ENCODE peak calls at places on chromosomes 4 and X, in six cellular contexts. R, E, A, X, H and C are unnamed samples.

GRCh38 chr4:85879518-85879917 is 404.6 kb downstream of the ARHGAP24 start:
- DNase-seq in R (no peak), E (no peak), A (no peak), H (no peak), X (no peak), C (no peak)

GRCh38 chrX:71996138-71996537 is 85.5 kb downstream of the NHSL2 start:
- DNase-seq in H (no peak), X (no peak), A (no peak), R (no peak), E (no peak), C (no peak)

GRCh38 chr4:40238008-40238699 is 41.3 kb downstream of the RHOH start:
- DNase-seq in H (no peak), E (no peak), X (no peak), R (no peak), A (no peak), C (no peak)

GRCh38 chr4:106365613-106366012 is 3.0 kb downstream of the GIMD1 start:
- DNase-seq in E (no peak), X (peak), H (no peak), A (peak), R (no peak), C (peak)

GRCh38 chrX:101357166-101357795 is 8.7 kb upstream of the TIMM8A start:
- DNase-seq in X (peak), E (no peak), A (no peak), R (peak), H (no peak), C (no peak)

GRCh38 chr4:111323496-111323895 is 700.6 kb upstream of the PITX2 start:
- DNase-seq in R (no peak), X (peak), E (no peak), H (no peak), A (peak), C (peak)

GRCh38 chrX:122055450-122055849 is 1008.0 kb downstream of the GLUD2 start:
- DNase-seq in E (no peak), H (no peak), R (no peak), A (no peak), X (no peak), C (no peak)

GRCh38 chrX:129529685-129530281 is 6.5 kb upstream of the SMARCA1 start:
- DNase-seq in H (no peak), E (no peak), A (peak), R (no peak), X (peak), C (no peak)

GRCh38 chr4:40822781-40823180 is 73.0 kb downstream of the NSUN7 start:
- DNase-seq in E (no peak), A (no peak), R (no peak), X (no peak), H (no peak), C (no peak)

GRCh38 chr4:62644372-62644771 is 1444.2 kb downstream of the ADGRL3 start:
- DNase-seq in H (no peak), R (peak), E (no peak), X (peak), A (peak), C (no peak)

GRCh38 chrX:135974279-135974856 is 580 bp upstream of the MMGT1 start:
- DNase-seq in R (peak), E (peak), X (peak), H (peak), A (peak), C (peak)

GRCh38 chr4:147078362-147078761 is 132.7 kb upstream of the TTC29 start:
- DNase-seq in X (peak), A (no peak), R (no peak), E (no peak), H (no peak), C (peak)

GRCh38 chr4:133188433-133189175 is 39.5 kb downstream of the PCDH10 start:
- DNase-seq in H (no peak), E (no peak), X (no peak), A (peak), R (no peak), C (no peak)

GRCh38 chr4:15737255-15737654 is 34.4 kb downstream of the BST1 start:
- DNase-seq in A (no peak), X (no peak), E (no peak), R (no peak), H (no peak), C (no peak)

GRCh38 chr4:110275871-110276270 is 77.5 kb upstream of the ELOVL6 start:
- DNase-seq in E (no peak), H (no peak), A (peak), X (no peak), R (no peak), C (peak)

DNA sequence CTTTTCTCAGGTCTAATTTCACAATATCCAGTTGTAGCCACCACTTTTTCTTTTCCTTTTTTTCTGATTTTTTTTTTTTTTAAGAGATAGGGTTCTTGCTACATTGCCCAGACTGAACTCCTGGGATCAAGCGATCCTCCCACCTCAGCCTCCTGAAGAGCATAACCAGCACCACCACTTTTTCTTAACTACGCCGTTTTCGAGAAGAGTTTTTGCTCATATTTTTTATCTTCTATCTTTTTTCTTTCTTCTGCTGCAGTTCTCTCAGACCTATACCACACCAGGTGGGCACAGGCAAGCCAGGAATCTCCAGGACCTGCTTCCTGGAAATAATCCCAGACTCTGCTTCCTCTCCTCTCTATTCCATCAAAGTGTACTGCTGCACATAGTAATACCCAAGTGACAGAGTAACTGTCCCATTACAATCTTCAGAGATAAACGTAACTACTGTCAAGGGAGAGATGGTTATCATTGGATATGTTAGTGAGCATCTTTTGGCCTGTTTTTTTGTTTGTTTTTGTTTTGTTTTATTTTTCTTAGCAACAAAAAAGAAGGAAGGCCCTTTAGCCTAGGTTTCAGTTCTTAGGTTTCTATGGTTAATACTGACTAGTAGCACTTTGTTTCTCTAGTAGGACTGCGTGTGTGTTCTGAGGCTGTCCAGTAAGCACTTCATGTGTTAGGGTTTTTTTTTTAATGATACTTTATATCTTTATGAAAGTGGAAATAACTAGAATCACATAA is 59.2 kb upstream of the TXK start:
- DNase-seq in R (no peak), E (no peak), H (no peak), A (no peak), X (no peak), C (no peak)
- H3K4me3 ChIP-seq in R (no peak), E (no peak), H (no peak), A (no peak), X (no peak), C (no peak)

GRCh38 chrX:1336331-1337143 is at the start of gene IL3RA:
- DNase-seq in H (no peak), R (no peak), A (no peak), E (no peak), X (peak), C (no peak)
- H3K4me3 ChIP-seq in H (peak), R (no peak), A (no peak), E (peak), X (peak), C (peak)

DNA sequence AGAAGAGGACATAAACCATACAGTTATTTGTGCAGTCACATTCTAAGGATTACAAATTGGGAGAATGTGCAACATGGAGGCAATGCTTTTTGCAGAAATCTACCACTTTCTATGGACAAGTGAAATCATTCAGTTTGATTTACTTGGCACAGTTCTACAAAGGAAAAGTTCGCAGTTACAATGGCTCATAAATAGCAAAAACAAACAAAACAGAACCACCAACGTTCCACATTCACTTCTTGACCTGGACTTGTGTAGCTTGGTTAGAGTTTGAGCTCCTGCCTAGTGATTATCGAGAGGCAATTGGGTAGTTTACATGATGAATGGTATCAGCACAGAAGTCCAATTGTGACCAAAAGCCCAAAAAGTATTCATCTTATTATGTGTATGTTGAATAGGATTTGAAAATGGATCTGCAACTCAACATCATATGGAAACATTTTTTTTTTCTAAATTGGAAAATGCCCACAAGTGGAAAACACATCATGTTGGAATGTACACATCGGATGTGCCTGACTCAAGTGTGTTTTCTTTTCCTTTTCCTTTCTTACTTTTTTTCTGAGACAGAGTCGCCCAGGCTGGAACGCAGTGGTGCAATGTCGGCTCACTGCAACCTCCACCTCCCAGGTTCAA is 123.8 kb downstream of the LUZP4 start:
- DNase-seq in X (no peak), E (no peak), A (peak), H (no peak), R (no peak), C (no peak)
- H3K4me3 ChIP-seq in X (no peak), E (no peak), A (no peak), H (no peak), R (no peak), C (no peak)

GRCh38 chr4:169270810-169271691 is at the start of gene SH3RF1:
- DNase-seq in A (peak), X (peak), H (peak), E (peak), R (no peak), C (no peak)

GRCh38 chr4:169270156-169270809 is 473 bp downstream of the SH3RF1 start:
- DNase-seq in R (peak), E (peak), A (peak), H (peak), X (peak), C (no peak)

GRCh38 chr4:169267070-169267469 is 3.7 kb downstream of the SH3RF1 start:
- DNase-seq in A (no peak), E (no peak), R (no peak), X (no peak), H (no peak), C (no peak)

GRCh38 chr4:169271692-169272007 is 894 bp upstream of the SH3RF1 start:
- DNase-seq in R (no peak), X (no peak), H (no peak), A (no peak), E (peak), C (no peak)

GRCh38 chr4:169268951-169269781 is 1.6 kb downstream of the SH3RF1 start:
- DNase-seq in H (no peak), X (peak), A (peak), E (no peak), R (no peak), C (no peak)
- H3K4me3 ChIP-seq in H (peak), X (peak), A (peak), E (peak), R (no peak), C (peak)

GRCh38 chr4:125322363-125322730 is 7.6 kb downstream of the FAT4 start:
- DNase-seq in X (peak), A (peak), H (no peak), R (no peak), E (no peak), C (peak)

GRCh38 chr4:125325733-125326132 is 11.0 kb downstream of the FAT4 start:
- DNase-seq in H (no peak), A (no peak), X (no peak), R (no peak), E (no peak), C (no peak)

GRCh38 chr4:125319311-125319710 is 4.6 kb downstream of the FAT4 start:
- DNase-seq in A (peak), X (no peak), R (no peak), H (no peak), E (no peak), C (no peak)

GRCh38 chr4:125323547-125324100 is 8.9 kb downstream of the FAT4 start:
- DNase-seq in H (no peak), R (no peak), E (no peak), A (peak), X (peak), C (no peak)

GRCh38 chr4:125321709-125322362 is 7.1 kb downstream of the FAT4 start:
- DNase-seq in R (no peak), A (peak), H (no peak), X (peak), E (no peak), C (peak)
- H3K4me3 ChIP-seq in R (no peak), A (peak), H (peak), X (peak), E (no peak), C (peak)

GRCh38 chr4:152784490-152785195 is 4.9 kb downstream of the ARFIP1 start:
- DNase-seq in R (peak), X (peak), E (no peak), H (no peak), A (peak), C (peak)
- H3K4me3 ChIP-seq in R (no peak), X (no peak), E (no peak), H (no peak), A (no peak), C (no peak)

DNA sequence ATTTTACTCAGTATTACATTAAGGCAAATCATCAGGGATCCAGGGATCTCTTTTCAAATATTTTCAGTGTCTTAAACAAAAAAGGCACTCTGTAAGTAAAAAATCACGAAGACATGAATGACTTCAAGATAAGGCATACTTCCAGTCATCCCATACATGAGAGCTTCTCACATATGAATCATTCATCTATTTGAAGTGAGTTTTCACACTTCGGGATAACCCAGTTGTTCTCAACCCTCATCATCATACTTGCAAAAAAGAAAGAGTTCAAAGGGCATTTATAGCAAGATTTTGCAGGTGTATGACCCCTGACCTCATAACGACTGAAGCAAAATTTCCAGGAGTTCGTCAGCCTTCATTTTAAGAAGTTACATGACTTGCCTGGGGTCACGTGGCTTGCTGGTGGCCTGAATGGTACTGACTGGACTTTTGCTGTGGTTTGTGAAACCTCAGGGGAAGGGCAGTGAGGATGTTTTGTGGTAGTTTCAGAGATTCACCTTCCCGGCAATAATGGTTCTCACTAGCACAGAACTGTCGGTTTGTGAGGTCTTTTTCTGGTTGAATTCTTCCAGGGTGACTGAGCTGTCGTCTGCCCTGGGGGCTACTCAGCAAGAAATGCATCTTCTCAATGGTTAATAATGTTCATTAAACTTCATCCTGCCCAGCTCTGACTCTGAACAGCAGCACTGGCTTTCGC is 115.8 kb upstream of the SHISA3 start:
- DNase-seq in H (no peak), R (no peak), E (no peak), X (no peak), A (no peak), C (no peak)
- H3K4me3 ChIP-seq in H (peak), R (no peak), E (no peak), X (no peak), A (no peak), C (no peak)

DNA sequence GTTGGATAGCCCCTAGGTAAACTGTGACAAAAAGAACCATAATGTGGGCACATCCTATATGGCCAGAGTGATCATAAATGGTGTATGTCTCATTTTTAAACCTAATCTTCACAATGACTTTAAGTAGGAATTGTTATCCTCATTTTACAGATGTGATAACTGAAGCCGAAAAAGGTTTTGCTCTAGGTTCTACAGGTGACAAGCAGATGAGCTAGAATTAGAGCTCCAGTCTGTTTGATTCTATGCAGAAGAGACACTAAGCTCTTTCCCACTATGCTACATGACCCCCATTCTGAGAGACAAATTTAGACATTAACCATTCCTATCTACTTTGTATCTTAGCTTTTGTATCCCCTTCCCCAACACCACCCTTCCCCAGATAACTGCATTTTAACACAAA is 2.0 kb downstream of the AREG start:
- DNase-seq in A (no peak), E (no peak), X (no peak), R (no peak), H (no peak), C (no peak)
- H3K4me3 ChIP-seq in A (no peak), E (no peak), X (peak), R (no peak), H (no peak), C (no peak)

GRCh38 chr4:1012031-1012739 is 759 bp downstream of the FGFRL1 start:
- DNase-seq in E (peak), X (peak), H (no peak), A (peak), R (no peak), C (no peak)

GRCh38 chr4:1011022-1011694 is at the start of gene FGFRL1:
- DNase-seq in A (peak), R (peak), E (peak), X (peak), H (peak), C (peak)

GRCh38 chr4:1009647-1010521 is 1.5 kb upstream of the FGFRL1 start:
- DNase-seq in H (peak), R (peak), E (peak), X (peak), A (peak), C (no peak)

GRCh38 chr4:1008840-1009646 is 2.4 kb upstream of the FGFRL1 start:
- DNase-seq in H (no peak), R (no peak), X (no peak), A (no peak), E (peak), C (no peak)

DNA sequence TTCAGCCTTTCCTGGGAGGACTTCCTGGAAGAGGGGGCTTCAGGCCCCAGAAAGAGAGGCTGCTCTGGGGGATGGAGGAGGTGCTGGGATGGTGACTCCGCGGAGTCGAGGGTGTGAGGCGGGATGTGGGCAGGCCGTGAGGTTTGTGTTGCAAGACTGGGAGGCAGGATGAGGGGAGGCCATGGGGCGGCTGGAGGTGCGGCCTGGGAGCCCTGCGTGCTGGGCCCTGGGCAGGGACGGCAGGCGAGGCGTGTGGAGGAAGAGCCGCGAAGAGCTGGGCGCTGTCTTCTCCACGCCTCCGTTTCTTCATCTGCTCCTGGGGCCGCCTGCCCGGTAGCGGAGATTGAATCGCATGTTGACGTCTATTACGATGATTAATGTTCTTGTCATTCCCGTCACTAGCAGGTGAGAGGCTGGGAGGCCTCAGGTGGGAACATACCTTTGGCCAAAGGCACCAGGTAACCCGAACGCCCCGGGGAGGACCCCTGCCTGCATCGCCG is 854 bp upstream of the FGFRL1 start:
- DNase-seq in E (peak), X (peak), R (peak), H (peak), A (peak), C (peak)
- H3K4me3 ChIP-seq in E (peak), X (peak), R (peak), H (peak), A (peak), C (peak)